ENCODE peak calls at places on chromosomes 12 and 14, in six cellular contexts. N, T, Q, J, E and D are unnamed samples.

GRCh38 chr14:105182296-105183020 is 1.3 kb upstream of the NUDT14 start:
- DNase-seq in N (no peak), T (no peak), Q (no peak), J (no peak), E (no peak), D (no peak)

GRCh38 chr14:89748004-89748403 is 206.5 kb downstream of the EFCAB11 start:
- DNase-seq in N (no peak), T (peak; percentile 45), Q (peak; percentile 14), J (no peak), E (no peak), D (no peak)

GRCh38 chr14:100590726-100591452 is 3.7 kb upstream of the BEGAIN start:
- DNase-seq in N (no peak), T (no peak), Q (no peak), J (no peak), E (no peak), D (no peak)

GRCh38 chr12:123571343-123571813 is 13.0 kb upstream of the TMED2 start:
- DNase-seq in N (peak; percentile 31), T (peak; percentile 93), Q (peak; percentile 67), J (peak; percentile 61), E (peak; percentile 43), D (no peak)

GRCh38 chr14:89493877-89494634 is 77.0 kb upstream of the FOXN3 start:
- DNase-seq in N (no peak), T (no peak), Q (no peak), J (no peak), E (no peak), D (no peak)

GRCh38 chr14:95335071-95335470 is 15.4 kb upstream of the CLMN start:
- DNase-seq in N (no peak), T (no peak), Q (no peak), J (no peak), E (no peak), D (no peak)

GRCh38 chr12:5691943-5692342 is 253.1 kb downstream of the ANO2 start:
- DNase-seq in N (no peak), T (no peak), Q (no peak), J (no peak), E (no peak), D (no peak)

GRCh38 chr12:96177013-96177412 is 17.2 kb upstream of the ELK3 start:
- DNase-seq in N (no peak), T (peak; percentile 33), Q (peak; percentile 83), J (no peak), E (peak; percentile 87), D (no peak)

GRCh38 chr14:80117876-80118275 is 93.4 kb downstream of the DIO2 start:
- DNase-seq in N (no peak), T (no peak), Q (no peak), J (no peak), E (no peak), D (no peak)

GRCh38 chr12:125113800-125114199 is 48.6 kb downstream of the AACS start:
- DNase-seq in N (no peak), T (no peak), Q (no peak), J (no peak), E (no peak), D (no peak)

GRCh38 chr14:77488558-77488957 is 10.1 kb downstream of the ISM2 start:
- DNase-seq in N (no peak), T (no peak), Q (no peak), J (no peak), E (no peak), D (no peak)

GRCh38 chr14:90201344-90201743 is 55.0 kb upstream of the PSMC1 start:
- DNase-seq in N (no peak), T (peak; percentile 2), Q (no peak), J (no peak), E (no peak), D (no peak)

GRCh38 chr14:61342486-61342885 is 21.1 kb downstream of the PRKCH start:
- DNase-seq in N (no peak), T (no peak), Q (no peak), J (no peak), E (no peak), D (no peak)

GRCh38 chr14:90629471-90629870 is 186.8 kb downstream of the TTC7B start:
- DNase-seq in N (no peak), T (no peak), Q (no peak), J (no peak), E (no peak), D (no peak)

GRCh38 chr12:68259318-68259940 is 6.0 kb upstream of the IL22 start:
- DNase-seq in N (no peak), T (peak; percentile 97), Q (peak; percentile 91), J (no peak), E (no peak), D (no peak)

GRCh38 chr14:99427632-99428315 is 52.9 kb downstream of the SETD3 start:
- DNase-seq in N (no peak), T (no peak), Q (peak; percentile 17), J (no peak), E (no peak), D (peak; percentile 50)

GRCh38 chr12:78483767-78484315 is 380.7 kb upstream of the SYT1 start:
- DNase-seq in N (no peak), T (no peak), Q (peak; percentile 6), J (no peak), E (no peak), D (no peak)

GRCh38 chr12:95790912-95791849 is 617 bp upstream of the NTN4 start:
- DNase-seq in N (peak; percentile 44), T (no peak), Q (no peak), J (no peak), E (peak; percentile 18), D (no peak)

GRCh38 chr14:81206115-81206514 is 14.6 kb downstream of the GTF2A1 start:
- DNase-seq in N (no peak), T (no peak), Q (no peak), J (no peak), E (no peak), D (no peak)

GRCh38 chr14:81208489-81208888 is 12.3 kb downstream of the GTF2A1 start:
- DNase-seq in N (no peak), T (no peak), Q (no peak), J (no peak), E (peak; percentile 61), D (no peak)

GRCh38 chr14:81209187-81209836 is 11.4 kb downstream of the GTF2A1 start:
- DNase-seq in N (no peak), T (peak; percentile 22), Q (peak; percentile 22), J (no peak), E (peak; percentile 36), D (no peak)

GRCh38 chr14:81211844-81212243 is 8.9 kb downstream of the GTF2A1 start:
- DNase-seq in N (peak; percentile 27), T (peak; percentile 55), Q (peak; percentile 22), J (no peak), E (peak; percentile 41), D (no peak)
- TF ChIP-seq CTCF in N (peak; percentile 52), T (peak; percentile 61), Q (peak; percentile 53), J (no peak), E (peak; percentile 17), D (peak; percentile 39)

DNA sequence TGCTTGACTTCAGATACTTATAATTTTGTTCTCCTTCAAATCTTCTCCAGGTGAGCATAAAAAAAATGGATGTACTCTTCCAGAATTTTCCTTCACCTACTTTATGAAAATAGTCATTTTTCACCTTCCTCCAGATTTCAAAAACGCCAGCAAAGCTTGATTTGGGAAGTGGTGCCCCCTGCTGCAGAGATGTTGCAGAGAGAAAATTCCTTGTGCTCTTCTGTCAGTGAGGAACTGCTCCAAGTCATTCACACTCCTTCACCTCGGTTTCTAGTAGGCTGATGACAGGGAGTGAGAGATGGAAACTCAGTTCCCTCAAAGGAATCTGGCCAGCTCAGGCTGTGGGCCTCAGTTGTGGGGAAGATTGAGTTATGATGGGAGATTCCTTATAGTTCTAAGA is 24.2 kb upstream of the RNASE3 start:
- DNase-seq in N (no peak), T (peak; percentile 28), Q (no peak), J (no peak), E (peak; percentile 41), D (no peak)
- TF ChIP-seq CTCF in N (peak; percentile 30), T (peak; percentile 65), Q (peak; percentile 29), J (no peak), E (peak; percentile 66), D (peak; percentile 37)

GRCh38 chr12:3010214-3010930 is 51.2 kb downstream of the TEAD4 start:
- DNase-seq in N (no peak), T (no peak), Q (no peak), J (no peak), E (no peak), D (no peak)

GRCh38 chr12:3005736-3006135 is 46.5 kb downstream of the TEAD4 start:
- DNase-seq in N (no peak), T (no peak), Q (peak; percentile 41), J (no peak), E (no peak), D (no peak)

GRCh38 chr12:3014641-3015040 is 55.4 kb downstream of the TEAD4 start:
- DNase-seq in N (no peak), T (no peak), Q (no peak), J (no peak), E (no peak), D (no peak)

GRCh38 chr12:3012786-3013185 is 53.6 kb downstream of the TEAD4 start:
- DNase-seq in N (no peak), T (no peak), Q (no peak), J (no peak), E (no peak), D (no peak)

DNA sequence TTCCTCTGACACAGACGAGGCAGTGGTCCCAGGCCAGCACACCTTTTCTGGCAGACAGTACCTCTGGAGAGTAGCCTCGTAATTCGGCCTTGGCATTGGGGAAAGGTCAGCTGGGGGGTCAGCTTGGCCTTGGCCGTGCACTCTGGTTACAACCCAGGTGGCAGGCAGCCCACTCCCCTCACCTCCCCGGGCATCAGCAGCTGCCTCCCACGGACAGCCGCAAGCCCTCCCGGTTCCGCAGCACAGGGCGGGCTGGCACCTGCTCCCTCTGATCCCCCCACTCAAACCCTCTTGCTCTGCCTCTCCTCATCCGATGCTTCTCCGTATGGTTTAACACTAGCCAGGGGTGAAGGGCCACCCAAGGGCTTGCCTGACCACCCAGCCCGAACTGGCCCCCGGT is 50.6 kb downstream of the TEAD4 start:
- DNase-seq in N (no peak), T (no peak), Q (no peak), J (no peak), E (no peak), D (no peak)
- TF ChIP-seq CTCF in N (no peak), T (no peak), Q (no peak), J (no peak), E (no peak), D (no peak)

GRCh38 chr12:31412292-31412801 is 86.4 kb upstream of the SINHCAF start:
- DNase-seq in N (no peak), T (no peak), Q (no peak), J (no peak), E (no peak), D (no peak)

GRCh38 chr12:31407562-31407961 is 81.6 kb upstream of the SINHCAF start:
- DNase-seq in N (no peak), T (no peak), Q (no peak), J (no peak), E (no peak), D (no peak)

GRCh38 chr12:31406345-31406744 is 80.4 kb upstream of the SINHCAF start:
- DNase-seq in N (no peak), T (peak; percentile 24), Q (no peak), J (no peak), E (no peak), D (no peak)

GRCh38 chr12:31405021-31405420 is 79.1 kb upstream of the SINHCAF start:
- DNase-seq in N (no peak), T (no peak), Q (no peak), J (no peak), E (no peak), D (no peak)

DNA sequence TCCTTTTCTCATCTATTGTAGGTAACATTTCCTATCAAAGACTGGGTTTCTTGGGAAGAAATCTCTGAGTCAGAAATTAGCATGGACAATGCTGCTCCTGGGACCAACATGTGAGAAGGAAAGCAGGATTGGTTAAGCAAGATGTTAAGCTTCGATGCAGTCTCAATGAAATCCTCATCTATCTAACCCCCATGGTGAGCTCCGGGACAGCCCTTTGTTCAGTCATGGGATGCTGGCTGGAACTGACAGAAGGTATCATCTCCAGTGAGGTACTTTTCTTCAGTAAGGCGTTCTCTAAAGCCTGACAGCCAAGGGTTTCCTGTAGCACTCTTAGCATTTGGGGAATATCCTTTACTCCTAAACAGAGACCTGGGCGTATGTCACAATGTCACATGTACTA is 82.8 kb upstream of the SINHCAF start:
- DNase-seq in N (no peak), T (no peak), Q (no peak), J (no peak), E (no peak), D (no peak)
- TF ChIP-seq CTCF in N (no peak), T (no peak), Q (no peak), J (no peak), E (no peak), D (no peak)